ENCODE peak calls at places on chromosomes 6 and 20, in eight cellular contexts. K, X, E, N, Y, U, V and T are unnamed samples.

GRCh38 chr6:1232578-1232977 is 79.3 kb upstream of the FOXQ1 start:
- DNase-seq in V (no peak), U (no peak), Y (no peak), E (no peak), X (no peak), K (no peak), N (no peak), T (no peak)

GRCh38 chr6:112237644-112238043 is 16.7 kb downstream of the LAMA4 start:
- DNase-seq in K (no peak), N (no peak), E (peak; percentile 94), X (peak; percentile 100), U (peak; percentile 73), V (no peak), Y (peak; percentile 99), T (no peak)

GRCh38 chr20:539848-540247 is 3.7 kb downstream of the CSNK2A1 start:
- DNase-seq in U (peak; percentile 57), X (peak; percentile 70), V (no peak), K (no peak), Y (peak; percentile 71), N (no peak), E (peak; percentile 42), T (no peak)

GRCh38 chr6:57109905-57110304 is 19.9 kb downstream of the ZNF451 start:
- DNase-seq in V (no peak), K (no peak), E (peak; percentile 55), Y (peak; percentile 42), X (peak; percentile 70), N (no peak), U (peak; percentile 11), T (no peak)

GRCh38 chr6:116975600-116975999 is 98.6 kb downstream of the RFX6 start:
- DNase-seq in E (no peak), X (peak; percentile 60), U (no peak), Y (no peak), K (no peak), N (no peak), V (no peak), T (no peak)

GRCh38 chr6:23656257-23656731 is 469.7 kb upstream of the NRSN1 start:
- DNase-seq in V (no peak), N (no peak), E (no peak), Y (no peak), K (no peak), X (no peak), U (no peak), T (no peak)

GRCh38 chr6:138726066-138727060 is 47.2 kb upstream of the CCDC28A start:
- DNase-seq in V (no peak), X (no peak), E (no peak), Y (no peak), N (no peak), U (no peak), K (no peak), T (no peak)

GRCh38 chr6:111615916-111616612 is 10.4 kb upstream of the TRAF3IP2 start:
- DNase-seq in V (no peak), Y (no peak), E (no peak), U (no peak), X (no peak), K (no peak), N (no peak), T (no peak)

GRCh38 chr20:37185681-37186080 is 6.3 kb upstream of the MROH8 start:
- DNase-seq in E (no peak), K (no peak), N (no peak), U (no peak), X (no peak), Y (no peak), V (no peak), T (no peak)